ENCODE peak calls at places on chromosomes 7 and 10, in five cellular contexts. R, T, W, J and H are unnamed samples. For H3K4me1, the result is how much of the 10 kb centered on the place peaks cover.

GRCh38 chr10:62017141-62017870 is 115.8 kb downstream of the ARID5B start:
- DNase-seq in R (no peak), W (no peak), T (no peak), J (no peak), H (no peak)

GRCh38 chr7:89772276-89772675 is 382.0 kb upstream of the STEAP1 start:
- DNase-seq in R (no peak), J (no peak), W (no peak), T (no peak), H (no peak)

GRCh38 chr10:61733358-61733940 is 70.7 kb downstream of the CABCOCO1 start:
- DNase-seq in J (no peak), R (peak), T (peak), W (no peak), H (no peak)

GRCh38 chr10:125844673-125845300 is 21.4 kb downstream of the BCCIP start:
- DNase-seq in W (no peak), R (no peak), J (no peak), T (peak), H (no peak)

GRCh38 chr10:80444646-80445319 is 9.3 kb upstream of the TSPAN14 start:
- DNase-seq in T (peak), J (peak), R (peak), W (no peak), H (peak)

GRCh38 chr7:5636914-5637313 is 144.5 kb downstream of the RNF216 start:
- DNase-seq in T (peak), R (peak), W (no peak), J (peak), H (no peak)

GRCh38 chr7:111873963-111874693 is 311.8 kb upstream of the IMMP2L start:
- DNase-seq in T (no peak), J (no peak), R (no peak), W (no peak), H (no peak)

GRCh38 chr10:132476146-132477065 is 61.2 kb upstream of the INPP5A start:
- DNase-seq in J (no peak), T (peak), R (no peak), W (no peak), H (peak)

GRCh38 chr10:74244097-74244685 is 93.2 kb downstream of the ADK start:
- DNase-seq in T (no peak), W (no peak), J (no peak), R (peak), H (no peak)

GRCh38 chr7:132495931-132496330 is 80.3 kb downstream of the PLXNA4 start:
- DNase-seq in T (no peak), W (no peak), R (no peak), J (no peak), H (no peak)

GRCh38 chr7:69147631-69148030 is 450.6 kb upstream of the AUTS2 start:
- DNase-seq in T (no peak), W (no peak), R (no peak), J (no peak), H (no peak)

GRCh38 chr7:41912851-41913580 is 210.1 kb upstream of the INHBA start:
- DNase-seq in J (no peak), W (no peak), T (no peak), R (no peak), H (no peak)

GRCh38 chr7:3034591-3035150 is 9.0 kb downstream of the CARD11 start:
- DNase-seq in W (no peak), J (no peak), T (no peak), R (no peak), H (no peak)

GRCh38 chr10:33571616-33572015 is 237.1 kb upstream of the NRP1 start:
- DNase-seq in W (no peak), T (no peak), J (no peak), R (peak), H (no peak)

GRCh38 chr10:24449334-24449740 is 240.4 kb downstream of the KIAA1217 start:
- DNase-seq in R (no peak), W (no peak), J (no peak), T (no peak), H (no peak)

GRCh38 chr10:34098817-34099567 is 716.1 kb downstream of the PARD3 start:
- DNase-seq in J (no peak), W (no peak), T (no peak), R (no peak), H (no peak)

GRCh38 chr10:29496341-29497162 is 138.2 kb downstream of the SVIL start:
- DNase-seq in J (peak), R (peak), W (peak), T (peak), H (peak)

GRCh38 chr10:96468845-96469244 is 44.9 kb downstream of the TLL2 start:
- DNase-seq in W (no peak), R (no peak), J (no peak), T (no peak), H (no peak)

GRCh38 chr7:329691-330281 is 39.8 kb downstream of the FOXL3 start:
- DNase-seq in J (no peak), W (no peak), R (no peak), T (peak), H (peak)

GRCh38 chr7:46145412-46145811 is 224.3 kb upstream of the IGFBP3 start:
- DNase-seq in W (no peak), J (no peak), R (peak), T (peak), H (no peak)

GRCh38 chr10:131870831-131871672 is 29.8 kb upstream of the PPP2R2D start:
- DNase-seq in J (no peak), W (no peak), R (no peak), T (no peak), H (no peak)

GRCh38 chr10:132656283-132657126 is 118.9 kb downstream of the INPP5A start:
- DNase-seq in T (peak), R (no peak), W (no peak), J (no peak), H (no peak)

GRCh38 chr10:113524539-113525490 is 28.0 kb upstream of the HABP2 start:
- DNase-seq in J (no peak), R (no peak), W (no peak), T (no peak), H (no peak)

GRCh38 chr10:77500754-77501151 is 136.9 kb downstream of the KCNMA1 start:
- DNase-seq in J (no peak), R (no peak), T (no peak), W (no peak), H (no peak)

GRCh38 chr10:89458289-89458688 is 43.9 kb downstream of the IFIT5 start:
- DNase-seq in R (no peak), J (no peak), T (no peak), W (no peak), H (no peak)

GRCh38 chr7:7698930-7699329 is 19.5 kb downstream of the RPA3 start:
- DNase-seq in J (no peak), R (no peak), W (no peak), T (no peak), H (no peak)

GRCh38 chr7:154857728-154858681 is 144.9 kb downstream of the PAXIP1 start:
- DNase-seq in J (no peak), R (peak), T (no peak), W (peak), H (peak)

GRCh38 chr10:132647424-132647823 is 109.8 kb downstream of the INPP5A start:
- DNase-seq in R (no peak), T (peak), J (no peak), W (no peak), H (peak)

GRCh38 chr10:42937048-42937447 is 139.8 kb upstream of the RET start:
- DNase-seq in W (no peak), T (no peak), R (no peak), J (no peak), H (no peak)

GRCh38 chr10:6006991-6007390 is 29.6 kb upstream of the IL15RA start:
- DNase-seq in T (no peak), R (no peak), J (no peak), W (no peak), H (no peak)

GRCh38 chr7:32937344-32938174 is 19.7 kb upstream of the FKBP9 start:
- DNase-seq in J (no peak), R (peak), T (peak), W (no peak), H (no peak)

GRCh38 chr7:156111-157007 is 36.0 kb upstream of the FAM20C start:
- DNase-seq in W (no peak), R (no peak), T (no peak), J (no peak), H (no peak)

GRCh38 chr10:80453715-80454525 is at the start of gene TSPAN14:
- DNase-seq in J (peak), R (peak), W (peak), T (peak), H (peak)

GRCh38 chr10:43201545-43202131 is 63.4 kb downstream of the CSGALNACT2 start:
- DNase-seq in T (peak), J (no peak), R (no peak), W (peak), H (peak)

GRCh38 chr10:48231699-48232315 is 42.7 kb downstream of the FRMPD2 start:
- DNase-seq in R (no peak), T (no peak), J (no peak), W (no peak), H (no peak)

GRCh38 chr10:79391231-79392019 is 44.2 kb downstream of the PPIF start:
- DNase-seq in R (no peak), W (peak), T (peak), J (no peak), H (peak)

GRCh38 chr7:138746073-138746472 is 44.9 kb upstream of the SVOPL start:
- DNase-seq in W (no peak), T (no peak), R (no peak), J (no peak), H (no peak)

GRCh38 chr10:127386606-127387327 is 162.3 kb upstream of the NPS start:
- DNase-seq in W (no peak), R (no peak), T (no peak), J (no peak), H (no peak)

GRCh38 chr7:70215491-70215890 is 617.2 kb downstream of the AUTS2 start:
- DNase-seq in J (no peak), R (no peak), T (no peak), W (no peak), H (no peak)

DNA sequence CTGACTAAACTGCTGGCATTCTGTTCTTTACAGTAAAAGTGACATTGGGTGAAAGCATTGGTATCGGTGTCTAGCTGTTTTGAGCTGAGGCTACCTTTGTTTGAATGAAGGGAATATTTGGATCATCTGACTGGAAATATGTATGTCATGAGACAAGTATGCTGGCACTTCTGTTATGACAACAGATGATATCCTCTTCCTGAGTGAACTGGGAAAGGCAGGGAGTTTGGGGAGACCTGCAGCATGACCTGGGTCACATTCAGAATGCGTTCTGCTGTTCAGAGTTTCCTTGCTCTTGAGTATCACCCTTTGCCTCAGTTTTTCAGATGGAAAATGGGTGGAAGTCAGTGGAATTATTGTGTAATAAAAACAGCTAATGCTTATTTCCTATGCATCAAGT is 81.8 kb downstream of the PLCE1 start:
- DNase-seq in J (no peak), W (no peak), R (no peak), T (no peak), H (no peak)
- H3K27ac ChIP-seq in J (peak), W (no peak), R (no peak), T (no peak), H (peak)

DNA sequence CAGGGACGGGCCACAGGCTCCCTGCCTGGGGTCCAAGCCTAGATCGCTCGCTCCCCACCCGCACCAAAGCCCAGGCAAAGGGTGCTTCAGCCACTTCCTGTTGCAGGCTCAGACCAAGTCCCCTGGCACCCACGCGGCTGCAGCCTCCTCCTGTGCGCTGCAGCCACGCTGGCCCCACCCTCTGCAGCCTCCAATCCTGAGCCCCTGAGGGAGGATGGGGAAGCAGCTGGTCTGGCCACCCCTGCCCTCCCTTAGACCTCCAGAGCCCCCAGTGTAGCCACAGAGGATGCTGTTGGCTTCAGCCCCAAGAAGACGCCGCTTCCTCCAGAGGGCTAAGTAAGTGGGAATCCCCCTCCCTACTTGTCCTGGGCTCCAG is 9.3 kb downstream of the LIMK1 start:
- DNase-seq in R (no peak), W (no peak), T (no peak), J (peak), H (no peak)
- TF ChIP-seq POLR2A in R (no peak), W (no peak), T (no peak), J (no peak), H (no peak)

DNA sequence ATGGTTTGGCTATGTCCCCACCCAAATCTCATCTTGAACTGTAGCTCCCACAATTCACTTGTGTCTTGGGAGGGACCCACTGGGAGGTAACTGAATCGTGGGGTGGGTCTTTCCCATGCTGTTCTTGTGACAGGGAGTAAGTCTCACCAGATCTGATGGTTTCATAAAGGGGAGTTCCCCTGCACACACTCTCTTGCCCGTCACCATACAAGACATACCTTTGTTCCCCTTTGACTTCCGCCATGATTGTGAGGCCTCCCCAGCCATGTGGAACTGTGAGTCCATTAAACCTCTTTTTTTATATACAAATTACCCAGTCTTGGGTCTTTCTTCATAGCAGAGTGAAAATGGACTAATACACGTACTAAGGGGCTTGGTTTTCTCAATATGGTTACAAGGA is 106.7 kb downstream of the SFMBT2 start:
- DNase-seq in J (no peak), R (no peak), W (no peak), T (no peak), H (no peak)
- H3K4me1 ChIP-seq in J (under half), R (under half), W (under half), T (under half), H (under half)

GRCh38 chr7:67137464-67137863 is 140.8 kb downstream of the TYW1 start:
- DNase-seq in T (no peak), J (no peak), W (no peak), R (no peak), H (no peak)
- H3K27ac ChIP-seq in T (no peak), J (no peak), W (no peak), R (no peak), H (no peak)

GRCh38 chr10:38094158-38094922 is at the start of gene ZNF37A:
- DNase-seq in W (peak), J (peak), R (peak), T (peak), H (peak)
- TF ChIP-seq POLR2A in W (no peak), J (no peak), R (peak), T (peak), H (peak)

DNA sequence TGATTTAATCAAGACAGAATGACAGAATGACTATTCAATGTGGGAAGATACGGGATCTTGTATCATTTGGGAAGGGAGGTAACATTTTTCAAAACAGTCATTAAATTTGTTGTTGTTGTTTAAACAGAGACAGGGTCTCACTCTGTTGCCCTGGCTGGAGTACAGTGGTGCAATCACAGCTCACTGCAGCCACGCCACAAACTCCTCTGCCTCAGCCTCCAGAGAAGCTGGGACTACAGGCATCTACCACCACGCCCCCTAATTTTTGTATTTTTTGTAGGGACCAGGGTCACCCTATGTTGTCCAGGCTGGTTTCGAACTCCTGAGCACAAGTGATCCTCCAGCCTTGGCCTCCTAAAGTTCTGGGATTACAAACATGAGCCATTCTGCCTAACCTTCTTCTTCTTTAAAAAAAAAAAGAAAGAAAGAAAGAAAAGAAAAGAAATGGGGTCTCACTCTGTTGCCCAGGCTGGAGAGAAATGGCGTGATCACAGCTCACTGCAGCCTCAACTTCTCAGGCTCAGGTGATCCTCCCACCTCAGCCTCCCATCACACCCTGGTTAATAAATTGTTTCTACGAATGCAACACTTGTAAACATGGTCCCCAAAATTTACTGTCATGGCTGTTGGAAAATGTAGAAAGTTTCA is 24.3 kb downstream of the YWHAG start:
- DNase-seq in J (no peak), T (no peak), R (no peak), W (no peak), H (no peak)
- H3K4me1 ChIP-seq in J (under half), T (half or more), R (half or more), W (under half), H (under half)

DNA sequence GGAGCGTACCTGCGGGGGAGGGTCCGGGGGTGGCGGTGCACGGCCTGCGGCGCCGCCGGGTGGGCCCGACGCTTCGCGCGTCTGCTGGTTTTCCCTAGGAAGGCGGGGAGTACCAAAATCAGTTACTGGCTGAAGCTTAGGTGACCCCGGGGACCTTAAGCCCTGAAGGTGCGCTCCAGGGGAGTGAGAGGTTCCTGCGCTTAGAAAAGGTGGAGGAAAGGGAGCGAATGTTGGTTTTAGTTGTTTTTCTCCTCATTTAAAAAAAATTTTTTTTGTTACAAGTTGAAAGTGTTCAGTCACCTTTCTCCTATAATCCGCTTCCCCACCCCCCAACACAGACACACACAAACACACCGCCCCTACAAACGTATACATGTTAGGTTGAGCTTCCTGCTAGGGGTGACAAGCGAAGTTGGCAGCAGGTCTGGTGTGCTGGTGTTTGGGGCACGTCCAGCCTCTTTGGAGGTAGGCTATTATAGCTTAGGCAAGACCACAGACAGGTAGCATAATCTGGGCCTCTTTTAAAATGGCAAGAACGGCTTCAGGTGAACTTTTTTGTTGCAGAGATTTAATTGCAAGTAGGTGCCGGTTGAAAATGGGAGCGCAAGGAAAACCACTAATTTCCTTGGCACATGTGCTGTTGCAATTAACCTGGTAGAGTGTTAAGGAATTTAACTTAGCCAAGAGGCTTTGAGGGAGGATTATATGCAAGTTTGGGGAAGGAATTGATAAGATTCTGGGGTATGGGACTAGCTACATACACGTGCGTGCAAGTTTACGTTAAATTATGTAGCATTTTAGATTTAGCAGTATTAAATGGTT is 945 bp downstream of the ADD3 start:
- DNase-seq in T (peak), W (no peak), R (peak), J (no peak), H (peak)
- H3K27ac ChIP-seq in T (peak), W (peak), R (peak), J (peak), H (peak)

GRCh38 chr10:31136386-31136785 is 104.7 kb upstream of the ZNF438 start:
- DNase-seq in T (no peak), W (no peak), R (no peak), J (no peak), H (no peak)

GRCh38 chr10:31134303-31134928 is 102.8 kb upstream of the ZNF438 start:
- DNase-seq in J (no peak), R (no peak), T (peak), W (no peak), H (no peak)

GRCh38 chr10:31132681-31133239 is 101.1 kb upstream of the ZNF438 start:
- DNase-seq in J (no peak), W (no peak), R (no peak), T (no peak), H (no peak)

GRCh38 chr10:31133251-31133627 is 101.6 kb upstream of the ZNF438 start:
- DNase-seq in T (no peak), R (no peak), J (no peak), W (no peak), H (no peak)

GRCh38 chr10:31133628-31134302 is 102.1 kb upstream of the ZNF438 start:
- DNase-seq in T (peak), R (no peak), J (peak), W (peak), H (peak)
- TF ChIP-seq POLR2A in T (peak), R (no peak), J (peak), W (no peak), H (peak)